ENCODE peak calls at places on chromosomes 16 and 17, in ten cellular contexts. N is uterus, W is Peyer's patch, O is heart left ventricle, I is H1, H is GM12891, M is IMR-90, S is GM12892, R is A549, J is ovary. D is an unnamed sample.

GRCh38 chr16:22838681-22839080 is 24.7 kb downstream of the HS3ST2 start:
- DNase-seq in N (no peak), W (no peak), O (no peak), I (no peak), H (no peak), M (no peak), S (no peak), R (no peak), J (no peak), D (no peak)

GRCh38 chr16:66741131-66741900 is 10.1 kb downstream of the DYNC1LI2 start:
- DNase-seq in N (peak), W (peak), O (peak), I (no peak), H (no peak), M (peak), S (no peak), R (peak), J (peak), D (peak)

GRCh38 chr17:32335647-32336046 is 6.3 kb downstream of the C17orf75 start:
- DNase-seq in N (no peak), W (no peak), O (no peak), I (no peak), H (no peak), M (peak), S (no peak), R (no peak), J (no peak), D (no peak)

GRCh38 chr17:79664925-79665738 is 54.3 kb upstream of the RBFOX3 start:
- DNase-seq in N (peak), W (peak), O (peak), I (no peak), H (no peak), M (no peak), S (no peak), R (no peak), J (peak), D (no peak)

GRCh38 chr16:56401482-56401881 is 23.9 kb downstream of the AMFR start:
- DNase-seq in N (no peak), W (no peak), O (no peak), I (no peak), H (peak), M (no peak), S (no peak), R (peak), J (no peak), D (peak)

GRCh38 chr16:71883849-71884638 is at the start of gene ZNF821:
- DNase-seq in N (peak), W (peak), O (peak), I (peak), H (peak), M (peak), S (peak), R (peak), J (peak), D (peak)

GRCh38 chr17:50035930-50036329 is 20.0 kb upstream of the ITGA3 start:
- DNase-seq in N (no peak), W (peak), O (no peak), I (no peak), H (no peak), M (no peak), S (no peak), R (no peak), J (no peak), D (no peak)

GRCh38 chr17:39757931-39758873 is 20.5 kb downstream of the GRB7 start:
- DNase-seq in N (no peak), W (peak), O (no peak), I (no peak), H (no peak), M (no peak), S (no peak), R (no peak), J (no peak), D (no peak)

GRCh38 chr17:43558805-43559160 is 12.6 kb upstream of the ETV4 start:
- DNase-seq in N (no peak), W (no peak), O (no peak), I (no peak), H (no peak), M (no peak), S (no peak), R (no peak), J (no peak), D (no peak)

GRCh38 chr17:74408262-74408661 is 23.6 kb upstream of the GPRC5C start:
- DNase-seq in N (no peak), W (peak), O (no peak), I (no peak), H (no peak), M (no peak), S (no peak), R (peak), J (no peak), D (no peak)

GRCh38 chr17:27975146-27976011 is 67.1 kb upstream of the NLK start:
- DNase-seq in N (no peak), W (no peak), O (no peak), I (no peak), H (no peak), M (peak), S (no peak), R (no peak), J (no peak), D (no peak)

GRCh38 chr16:50208460-50208931 is 55.4 kb downstream of the TENT4B start:
- DNase-seq in N (no peak), W (no peak), O (no peak), I (no peak), H (no peak), M (peak), S (no peak), R (no peak), J (no peak), D (no peak)

GRCh38 chr16:85459529-85460251 is 153.4 kb upstream of the GSE1 start:
- DNase-seq in N (peak), W (peak), O (no peak), I (no peak), H (no peak), M (no peak), S (no peak), R (no peak), J (peak), D (no peak)

GRCh38 chr17:1315891-1316403 is 36.5 kb downstream of the TRARG1 start:
- DNase-seq in N (no peak), W (no peak), O (peak), I (no peak), H (no peak), M (no peak), S (no peak), R (no peak), J (no peak), D (no peak)

GRCh38 chr16:15034266-15035162 is 21.4 kb downstream of the NTAN1 start:
- DNase-seq in N (no peak), W (peak), O (peak), I (no peak), H (no peak), M (no peak), S (no peak), R (no peak), J (no peak), D (no peak)

GRCh38 chr16:78277374-78277773 is 177.9 kb downstream of the WWOX start:
- DNase-seq in N (no peak), W (no peak), O (no peak), I (peak), H (no peak), M (no peak), S (no peak), R (no peak), J (no peak), D (no peak)

GRCh38 chr16:66921758-66922450 is 3.2 kb upstream of the CDH16 start:
- DNase-seq in N (no peak), W (no peak), O (no peak), I (no peak), H (no peak), M (no peak), S (no peak), R (no peak), J (no peak), D (no peak)

GRCh38 chr16:27841061-27841801 is 222.3 kb downstream of the GSG1L start:
- DNase-seq in N (no peak), W (peak), O (no peak), I (no peak), H (no peak), M (no peak), S (no peak), R (no peak), J (no peak), D (no peak)

GRCh38 chr17:7885357-7886226 is 3.0 kb upstream of the CHD3 start:
- DNase-seq in N (peak), W (peak), O (peak), I (no peak), H (peak), M (peak), S (peak), R (peak), J (peak), D (peak)

GRCh38 chr16:51431517-51432241 is 280.6 kb upstream of the SALL1 start:
- DNase-seq in N (no peak), W (peak), O (no peak), I (no peak), H (no peak), M (peak), S (no peak), R (peak), J (no peak), D (no peak)

GRCh38 chr17:45428050-45428953 is 4.4 kb downstream of the ARHGAP27 start:
- DNase-seq in N (peak), W (peak), O (peak), I (no peak), H (peak), M (peak), S (peak), R (peak), J (peak), D (peak)

GRCh38 chr16:84572096-84572495 is 45.8 kb downstream of the COTL1 start:
- DNase-seq in N (no peak), W (no peak), O (no peak), I (no peak), H (no peak), M (no peak), S (no peak), R (no peak), J (no peak), D (no peak)

GRCh38 chr17:82202981-82203380 is 9.7 kb downstream of the CCDC57 start:
- DNase-seq in N (no peak), W (no peak), O (no peak), I (no peak), H (no peak), M (no peak), S (no peak), R (no peak), J (no peak), D (no peak)

GRCh38 chr16:69861276-69862030 is 89.7 kb upstream of the CLEC18A start:
- DNase-seq in N (peak), W (no peak), O (peak), I (no peak), H (no peak), M (peak), S (no peak), R (no peak), J (peak), D (no peak)

GRCh38 chr17:78826836-78827509 is 13.6 kb downstream of the USP36 start:
- DNase-seq in N (no peak), W (peak), O (peak), I (no peak), H (no peak), M (no peak), S (no peak), R (no peak), J (no peak), D (no peak)

GRCh38 chr17:55845385-55845784 is 94.5 kb downstream of the PCTP start:
- DNase-seq in N (peak), W (peak), O (peak), I (peak), H (peak), M (peak), S (peak), R (peak), J (peak), D (peak)

GRCh38 chr16:65117701-65118448 is 4.0 kb downstream of the CDH11 start:
- DNase-seq in N (peak), W (peak), O (peak), I (no peak), H (no peak), M (peak), S (peak), R (peak), J (peak), D (peak)

DNA sequence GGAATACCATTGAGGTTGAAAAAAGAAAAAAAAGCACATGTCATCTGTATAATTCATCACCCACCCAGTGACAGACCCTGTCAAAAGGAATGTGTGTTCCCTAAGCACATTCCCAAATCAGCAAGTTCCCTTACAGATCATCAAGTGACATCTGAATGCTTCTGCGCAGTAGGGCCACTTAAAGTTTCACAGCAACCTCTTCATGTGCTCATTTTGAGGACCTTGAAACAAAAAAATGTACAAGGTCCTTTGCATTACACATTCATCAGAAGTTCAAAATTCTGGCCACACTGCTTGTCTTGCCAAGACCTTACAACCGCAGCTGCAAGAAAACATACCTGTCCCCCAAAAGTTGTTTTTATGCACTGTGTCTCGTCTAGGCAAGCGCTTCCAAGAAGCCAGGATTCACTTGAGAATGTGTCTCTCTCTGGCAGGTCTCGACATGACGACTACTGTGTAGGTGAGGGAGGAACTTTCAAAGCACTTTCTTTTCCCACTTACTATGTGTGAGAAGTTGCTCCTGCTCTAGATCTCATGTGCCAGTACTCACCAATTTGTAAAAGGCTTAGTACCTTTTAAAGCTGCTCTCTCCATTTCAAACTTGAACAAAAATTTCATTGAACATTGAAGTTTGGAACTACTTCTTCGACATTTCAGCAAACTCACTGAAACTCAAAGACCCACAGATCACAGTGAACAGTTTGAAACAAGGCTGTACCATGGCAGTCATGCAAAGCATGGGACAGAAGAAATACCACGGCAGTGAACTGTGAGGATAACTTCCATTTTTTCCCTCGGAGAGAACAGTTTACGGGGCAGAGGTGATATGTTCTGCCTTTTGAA is 4.3 kb upstream of the POLG2 start:
- DNase-seq in N (no peak), W (no peak), O (no peak), I (no peak), H (no peak), M (no peak), S (no peak), R (no peak), J (no peak), D (no peak)
- TF ChIP-seq POLR2A in N (no peak), W (no peak), O (no peak), I (peak), H (peak), M (no peak), S (peak), R (no peak), J (no peak), D (no peak)

GRCh38 chr17:48577330-48577945 is 712 bp downstream of the HOXB4 start:
- DNase-seq in N (no peak), W (peak), O (no peak), I (no peak), H (no peak), M (peak), S (no peak), R (no peak), J (no peak), D (peak)
- TF ChIP-seq POLR2A in N (no peak), W (no peak), O (no peak), I (no peak), H (no peak), M (peak), S (no peak), R (no peak), J (no peak), D (no peak)

DNA sequence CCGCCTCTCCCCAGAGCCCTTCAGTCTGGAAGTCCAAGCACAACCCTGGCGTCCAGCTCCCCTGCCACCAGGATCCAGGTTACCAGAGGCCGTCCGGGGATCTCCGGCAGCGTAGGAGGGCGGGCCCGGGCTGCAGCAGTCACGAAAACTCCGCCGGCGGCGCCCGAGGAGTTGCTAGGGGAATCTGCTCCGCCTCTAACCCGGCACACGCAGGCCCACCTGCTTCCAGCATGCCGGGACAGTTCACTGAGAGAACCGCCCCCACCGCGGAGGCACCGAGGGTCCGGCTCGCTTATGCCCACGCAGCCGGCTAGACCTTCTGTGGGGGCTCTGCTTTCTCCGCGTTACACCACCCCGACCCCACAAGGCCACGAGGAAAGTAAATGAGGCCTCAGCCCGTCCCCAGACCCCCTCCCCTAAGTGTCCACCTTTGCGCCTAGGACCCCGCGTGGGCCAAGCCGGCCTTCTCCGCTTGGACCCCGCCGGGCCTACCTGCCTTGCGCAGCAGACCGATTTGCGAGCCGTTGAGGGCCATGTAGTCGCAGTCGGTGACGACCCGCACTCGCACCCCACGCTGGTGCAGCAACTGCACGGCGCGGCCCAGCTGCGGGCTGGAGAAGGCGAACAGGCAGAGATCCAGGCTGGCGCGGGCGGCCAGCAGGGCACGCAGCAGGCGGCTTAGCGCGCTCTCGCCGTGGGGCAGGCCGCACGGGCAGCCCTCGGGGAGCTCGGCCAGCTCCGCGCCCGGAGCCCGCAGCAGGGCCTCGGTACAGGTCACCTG is 575 bp downstream of the PLD6 start:
- DNase-seq in N (peak), W (peak), O (peak), I (no peak), H (peak), M (peak), S (peak), R (peak), J (peak), D (peak)
- TF ChIP-seq POLR2A in N (no peak), W (no peak), O (no peak), I (no peak), H (no peak), M (no peak), S (no peak), R (no peak), J (no peak), D (no peak)

DNA sequence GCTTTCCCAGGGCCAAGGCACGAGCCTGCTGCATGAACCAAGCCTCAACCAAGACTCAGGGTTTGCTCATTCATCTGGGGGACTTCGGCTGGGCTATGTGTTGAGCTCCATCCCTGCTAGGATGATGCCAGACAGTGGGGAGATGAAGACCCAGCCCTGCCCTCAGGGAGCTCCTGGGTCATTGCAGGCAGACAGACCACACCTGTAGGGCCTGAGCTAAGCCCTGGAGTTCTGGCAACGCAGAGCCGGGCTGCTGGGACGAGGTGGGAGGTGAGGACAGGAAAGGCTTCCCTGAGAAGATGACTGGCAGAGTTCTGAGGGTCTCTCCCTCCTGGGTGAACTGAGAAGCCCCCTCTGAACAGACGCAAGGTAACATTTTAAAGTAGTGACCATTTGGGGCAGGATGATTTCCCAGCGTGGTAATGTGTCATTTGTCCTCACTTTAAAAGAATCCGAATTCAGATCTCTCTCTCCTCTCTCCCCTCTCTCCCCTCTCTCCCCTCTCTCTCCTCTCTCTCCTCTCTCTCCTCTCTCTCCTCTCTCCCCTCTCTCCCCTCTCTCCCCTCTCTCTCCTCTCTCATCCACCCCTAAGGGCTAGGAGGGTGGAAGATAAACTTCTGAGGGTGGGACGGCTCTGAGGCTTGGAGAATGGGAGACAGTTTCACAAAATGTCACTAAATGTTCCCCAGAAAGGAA is 98.4 kb downstream of the MGAT5B start:
- DNase-seq in N (no peak), W (no peak), O (no peak), I (no peak), H (no peak), M (no peak), S (no peak), R (no peak), J (no peak), D (no peak)
- TF ChIP-seq POLR2A in N (no peak), W (no peak), O (no peak), I (no peak), H (no peak), M (no peak), S (no peak), R (no peak), J (no peak), D (no peak)

DNA sequence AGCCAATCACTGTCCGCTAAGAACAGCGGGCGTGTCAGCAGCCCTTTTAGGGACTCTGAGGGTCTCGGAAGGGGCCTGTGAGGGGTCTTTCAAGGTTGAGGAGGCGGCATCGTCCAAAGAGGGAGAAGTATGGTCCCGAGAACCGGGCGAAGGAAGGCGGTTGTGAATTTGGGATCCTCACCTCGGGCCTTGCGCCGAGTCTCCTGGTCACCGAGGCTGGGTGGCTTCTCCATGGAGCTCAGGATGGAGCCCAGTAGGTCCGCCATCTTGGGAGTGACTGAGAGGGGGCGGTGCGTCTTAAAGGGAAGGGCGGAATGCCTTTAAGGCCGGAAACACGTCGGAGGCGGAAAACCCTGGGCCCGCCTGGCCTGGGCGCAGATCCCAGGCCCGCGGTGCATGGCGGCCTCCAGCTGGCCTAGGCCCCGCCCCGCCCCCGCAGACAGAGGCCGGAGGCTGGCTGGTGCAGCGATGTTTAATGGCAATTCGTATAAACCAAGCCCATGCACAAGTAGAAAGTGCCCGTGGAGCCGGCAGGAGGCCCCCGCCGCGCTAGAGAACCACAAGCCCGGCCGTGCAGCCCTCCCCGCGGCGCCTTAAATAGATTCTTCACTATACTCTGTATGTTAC is at the start of gene SPAG7:
- DNase-seq in N (peak), W (peak), O (peak), I (peak), H (peak), M (peak), S (peak), R (peak), J (peak), D (peak)
- TF ChIP-seq POLR2A in N (peak), W (peak), O (peak), I (peak), H (peak), M (peak), S (peak), R (peak), J (peak), D (peak)